ENCODE peak calls at places on chromosome 11, in nine cellular contexts. One of them, this sample, is unnamed.

GRCh38 chr11:12159351-12160099 is 49.1 kb downstream of the MICAL2 start:
- DNase-seq in retina: no peak
- DNase-seq in cerebellum: no peak
- DNase-seq in sciatic nerve: no peak
- DNase-seq in AML-193: no peak
- DNase-seq in cardiac muscle cell: peak
- DNase-seq in nucleus accumbens: no peak
- DNase-seq in cortex of kidney: no peak
- DNase-seq in ACHN: peak
- DNase-seq in this sample: peak

GRCh38 chr11:128828350-128828749 is 38.7 kb downstream of the KCNJ1 start:
- DNase-seq in retina: no peak
- DNase-seq in cerebellum: no peak
- DNase-seq in sciatic nerve: no peak
- DNase-seq in AML-193: no peak
- DNase-seq in cardiac muscle cell: no peak
- DNase-seq in nucleus accumbens: no peak
- DNase-seq in cortex of kidney: no peak
- DNase-seq in ACHN: no peak
- DNase-seq in this sample: no peak

GRCh38 chr11:131495417-131495816 is 125.0 kb downstream of the NTM start:
- DNase-seq in retina: no peak
- DNase-seq in cerebellum: peak
- DNase-seq in sciatic nerve: peak
- DNase-seq in AML-193: no peak
- DNase-seq in cardiac muscle cell: no peak
- DNase-seq in nucleus accumbens: peak
- DNase-seq in cortex of kidney: no peak
- DNase-seq in ACHN: no peak
- DNase-seq in this sample: no peak

GRCh38 chr11:134412508-134413333 is 679 bp upstream of the B3GAT1 start:
- DNase-seq in retina: peak
- DNase-seq in cerebellum: peak
- DNase-seq in sciatic nerve: peak
- DNase-seq in AML-193: no peak
- DNase-seq in cardiac muscle cell: peak
- DNase-seq in nucleus accumbens: peak
- DNase-seq in cortex of kidney: no peak
- DNase-seq in ACHN: no peak
- DNase-seq in this sample: no peak

GRCh38 chr11:72012897-72013721 is 14.4 kb downstream of the IL18BP start:
- DNase-seq in retina: no peak
- DNase-seq in cerebellum: peak
- DNase-seq in sciatic nerve: peak
- DNase-seq in AML-193: no peak
- DNase-seq in cardiac muscle cell: no peak
- DNase-seq in nucleus accumbens: no peak
- DNase-seq in cortex of kidney: no peak
- DNase-seq in ACHN: no peak
- DNase-seq in this sample: no peak

GRCh38 chr11:976431-977160 is 50.9 kb downstream of the AP2A2 start:
- DNase-seq in retina: no peak
- DNase-seq in cerebellum: no peak
- DNase-seq in sciatic nerve: peak
- DNase-seq in AML-193: no peak
- DNase-seq in cardiac muscle cell: no peak
- DNase-seq in nucleus accumbens: no peak
- DNase-seq in cortex of kidney: no peak
- DNase-seq in ACHN: no peak
- DNase-seq in this sample: peak

GRCh38 chr11:69702239-69702668 is 1.6 kb downstream of the FGF19 start:
- DNase-seq in retina: peak
- DNase-seq in cerebellum: no peak
- DNase-seq in sciatic nerve: no peak
- DNase-seq in AML-193: no peak
- DNase-seq in cardiac muscle cell: no peak
- DNase-seq in nucleus accumbens: no peak
- DNase-seq in cortex of kidney: no peak
- DNase-seq in ACHN: no peak
- DNase-seq in this sample: no peak

GRCh38 chr11:60870733-60871377 is 3.5 kb downstream of the ZP1 start:
- DNase-seq in retina: no peak
- DNase-seq in cerebellum: no peak
- DNase-seq in sciatic nerve: peak
- DNase-seq in AML-193: no peak
- DNase-seq in cardiac muscle cell: no peak
- DNase-seq in nucleus accumbens: no peak
- DNase-seq in cortex of kidney: no peak
- DNase-seq in ACHN: no peak
- DNase-seq in this sample: no peak